ENCODE peak calls at places on chromosomes 2 and 18, in seven cellular contexts. Y is dorsolateral prefrontal cortex; X is stimulated activated CD8-positive, alpha-beta memory T cell treated with anti-CD3 and anti-CD28 coated beads, Interleukin-7, amount 100 ng/mL, for 4 hours; Z is EH; D is NCI-H1694 treated with DMSO at 0.1 percent for 48 hours; T is CD8-positive, alpha-beta T cell; I is NCI-H2029. J is an unnamed sample.

GRCh38 chr2:150589760-150590159 is 102.3 kb upstream of the RND3 start:
- DNase-seq in X (no peak), Z (no peak), I (no peak), Y (no peak), T (no peak), D (no peak), J (no peak)

GRCh38 chr18:74775239-74775638 is 177.6 kb downstream of the ZNF407 start:
- DNase-seq in Z (peak), T (no peak), X (no peak), D (no peak), I (no peak), Y (no peak), J (no peak)

GRCh38 chr18:22355598-22355997 is 62.1 kb downstream of the CTAGE1 start:
- DNase-seq in Y (no peak), I (no peak), Z (no peak), D (no peak), X (no peak), T (no peak), J (no peak)

GRCh38 chr2:157433335-157433890 is 10.5 kb downstream of the CYTIP start:
- DNase-seq in I (no peak), Z (peak), X (no peak), D (no peak), T (no peak), Y (no peak), J (no peak)

GRCh38 chr2:137729305-137729704 is 235.0 kb upstream of the HNMT start:
- DNase-seq in Z (no peak), Y (no peak), X (no peak), D (no peak), T (no peak), I (no peak), J (no peak)

GRCh38 chr2:161096336-161096735 is 63.9 kb upstream of the TANK start:
- DNase-seq in Z (no peak), D (no peak), X (no peak), I (no peak), T (no peak), Y (no peak), J (no peak)

GRCh38 chr2:97748397-97748796 is 35.0 kb downstream of the ZAP70 start:
- DNase-seq in Y (no peak), I (no peak), Z (peak), D (peak), X (peak), T (peak), J (no peak)

GRCh38 chr2:166140922-166141321 is 13.1 kb upstream of the SCN1A start:
- DNase-seq in T (no peak), Y (no peak), D (no peak), I (no peak), Z (no peak), X (no peak), J (no peak)

GRCh38 chr2:122755281-122755780 is 999.9 kb downstream of the TSN start:
- DNase-seq in T (no peak), Y (no peak), Z (no peak), D (no peak), I (no peak), X (no peak), J (no peak)

GRCh38 chr18:74153377-74153776 is 5.1 kb downstream of the TIMM21 start:
- DNase-seq in Y (no peak), D (no peak), X (no peak), Z (no peak), I (no peak), T (no peak), J (no peak)

GRCh38 chr2:11752906-11753305 is 6.5 kb downstream of the LPIN1 start:
- DNase-seq in Z (no peak), Y (no peak), T (no peak), X (no peak), D (no peak), I (peak), J (no peak)

GRCh38 chr2:69619725-69620124 is 23.8 kb downstream of the AAK1 start:
- DNase-seq in X (no peak), D (no peak), I (no peak), Y (no peak), Z (no peak), T (no peak), J (peak)

GRCh38 chr18:58235001-58235436 is 191.0 kb downstream of the NEDD4L start:
- DNase-seq in I (no peak), D (no peak), X (no peak), Y (no peak), Z (no peak), T (no peak), J (no peak)

GRCh38 chr2:84781942-84782716 is 98.8 kb downstream of the TRABD2A start:
- DNase-seq in X (peak), Z (no peak), D (no peak), Y (no peak), T (peak), I (no peak), J (no peak)

GRCh38 chr2:19021721-19022120 is 336.7 kb downstream of the OSR1 start:
- DNase-seq in Y (no peak), Z (peak), I (no peak), D (no peak), X (no peak), T (no peak), J (no peak)

GRCh38 chr2:205702576-205702975 is 20.3 kb downstream of the NRP2 start:
- DNase-seq in Y (no peak), X (no peak), Z (no peak), D (no peak), I (no peak), T (no peak), J (no peak)

GRCh38 chr2:120647487-120647886 is 88.2 kb upstream of the GLI2 start:
- DNase-seq in X (no peak), Y (no peak), Z (peak), I (no peak), T (no peak), D (no peak), J (no peak)

GRCh38 chr2:48912110-48912509 is 156.6 kb upstream of the LHCGR start:
- DNase-seq in D (no peak), Z (no peak), I (no peak), T (no peak), X (no peak), Y (peak), J (no peak)

GRCh38 chr2:112606567-112606966 is 22.2 kb downstream of the CHCHD5 start:
- DNase-seq in I (no peak), X (no peak), Y (no peak), D (no peak), T (no peak), Z (no peak), J (no peak)

GRCh38 chr18:596288-596881 is 403 bp upstream of the CLUL1 start:
- DNase-seq in I (peak), T (no peak), Z (peak), D (no peak), Y (peak), X (peak), J (no peak)

GRCh38 chr2:142041105-142041504 is 89.7 kb downstream of the LRP1B start:
- DNase-seq in Z (no peak), D (no peak), T (no peak), X (no peak), I (no peak), Y (no peak), J (no peak)

GRCh38 chr2:200089040-200089755 is 133.8 kb downstream of the MAIP1 start:
- DNase-seq in X (no peak), T (no peak), Z (peak), I (no peak), Y (no peak), D (no peak), J (no peak)

GRCh38 chr2:10232096-10232815 is 70.4 kb upstream of the HPCAL1 start:
- DNase-seq in D (no peak), X (no peak), I (no peak), Y (peak), T (no peak), Z (no peak), J (no peak)

J was measured in KG1.